ENCODE peak calls at places on chromosomes 3 and 15, in four cellular contexts. One of them, this sample, is unnamed.

GRCh38 chr3:4772171-4772804 is 206.9 kb upstream of the BHLHE40 start:
- DNase-seq in H1: no peak
- DNase-seq in neuronal stem cell: no peak
- DNase-seq in H9: no peak
- DNase-seq in this sample: peak

GRCh38 chr15:34914316-34914715 is 55.2 kb downstream of the AQR start:
- DNase-seq in H9: no peak
- DNase-seq in H1: no peak
- DNase-seq in neuronal stem cell: no peak
- DNase-seq in this sample: no peak

GRCh38 chr15:31216210-31216911 is 110.3 kb upstream of the KLF13 start:
- DNase-seq in H1: peak
- DNase-seq in H9: peak
- DNase-seq in neuronal stem cell: peak
- DNase-seq in this sample: no peak

GRCh38 chr3:179113903-179114302 is 34.3 kb upstream of the PIK3CA start:
- DNase-seq in neuronal stem cell: no peak
- DNase-seq in H9: no peak
- DNase-seq in H1: no peak
- DNase-seq in this sample: peak

GRCh38 chr3:61524933-61525332 is 36.4 kb upstream of the PTPRG start:
- DNase-seq in H9: no peak
- DNase-seq in neuronal stem cell: no peak
- DNase-seq in H1: no peak
- DNase-seq in this sample: no peak

GRCh38 chr3:107969994-107970896 is 120.6 kb downstream of the CD47 start:
- DNase-seq in H9: no peak
- DNase-seq in neuronal stem cell: no peak
- DNase-seq in H1: no peak
- DNase-seq in this sample: peak

GRCh38 chr15:74134387-74135027 is 4.1 kb downstream of the ISLR2 start:
- DNase-seq in H9: peak
- DNase-seq in H1: peak
- DNase-seq in neuronal stem cell: peak
- DNase-seq in this sample: peak

GRCh38 chr3:30141927-30142326 is 464.5 kb upstream of the TGFBR2 start:
- DNase-seq in H1: no peak
- DNase-seq in H9: no peak
- DNase-seq in neuronal stem cell: no peak
- DNase-seq in this sample: no peak

GRCh38 chr3:73719413-73719831 is 94.7 kb upstream of the PDZRN3 start:
- DNase-seq in H1: no peak
- DNase-seq in H9: no peak
- DNase-seq in neuronal stem cell: no peak
- DNase-seq in this sample: peak

GRCh38 chr3:81823086-81823485 is 61.6 kb upstream of the GBE1 start:
- DNase-seq in H1: no peak
- DNase-seq in neuronal stem cell: no peak
- DNase-seq in H9: no peak
- DNase-seq in this sample: no peak

GRCh38 chr3:188944108-188944507 is 227.7 kb upstream of the TPRG1 start:
- DNase-seq in H1: no peak
- DNase-seq in neuronal stem cell: no peak
- DNase-seq in H9: no peak
- DNase-seq in this sample: no peak

GRCh38 chr15:100959066-100960050 is 40.2 kb downstream of the LRRK1 start:
- DNase-seq in H9: no peak
- DNase-seq in H1: no peak
- DNase-seq in neuronal stem cell: no peak
- DNase-seq in this sample: no peak

GRCh38 chr3:52532838-52533622 is 627 bp downstream of the NT5DC2 start:
- DNase-seq in H1: peak
- DNase-seq in neuronal stem cell: peak
- DNase-seq in H9: peak
- DNase-seq in this sample: no peak

GRCh38 chr3:73029321-73029796 is 32.1 kb upstream of the EBLN2 start:
- DNase-seq in H9: no peak
- DNase-seq in neuronal stem cell: no peak
- DNase-seq in H1: no peak
- DNase-seq in this sample: peak

GRCh38 chr3:129596194-129597086 is 10.0 kb downstream of the PLXND1 start:
- DNase-seq in H1: no peak
- DNase-seq in neuronal stem cell: no peak
- DNase-seq in H9: peak
- DNase-seq in this sample: peak

GRCh38 chr3:129595544-129596193 is 10.8 kb downstream of the PLXND1 start:
- DNase-seq in H9: no peak
- DNase-seq in neuronal stem cell: no peak
- DNase-seq in H1: no peak
- DNase-seq in this sample: no peak

GRCh38 chr3:129593230-129593594 is 13.3 kb downstream of the PLXND1 start:
- DNase-seq in neuronal stem cell: no peak
- DNase-seq in H1: peak
- DNase-seq in H9: peak
- DNase-seq in this sample: no peak

GRCh38 chr3:129593595-129594339 is 12.7 kb downstream of the PLXND1 start:
- DNase-seq in H1: peak
- DNase-seq in H9: peak
- DNase-seq in neuronal stem cell: no peak
- DNase-seq in this sample: no peak

GRCh38 chr3:129594907-129595390 is 11.5 kb downstream of the PLXND1 start:
- DNase-seq in H9: no peak
- DNase-seq in H1: no peak
- DNase-seq in neuronal stem cell: no peak
- DNase-seq in this sample: no peak
- H4K91ac ChIP-seq in H9: no peak
- H4K91ac ChIP-seq in H1: peak
- H4K91ac ChIP-seq in neuronal stem cell: no peak
- H4K91ac ChIP-seq in this sample: peak

GRCh38 chr3:183697610-183698317 is at the start of gene YEATS2:
- DNase-seq in H1: peak
- DNase-seq in neuronal stem cell: peak
- DNase-seq in H9: peak
- DNase-seq in this sample: peak
- H4K91ac ChIP-seq in H1: peak
- H4K91ac ChIP-seq in neuronal stem cell: peak
- H4K91ac ChIP-seq in H9: no peak
- H4K91ac ChIP-seq in this sample: peak

GRCh38 chr3:47475029-47475569 is 642 bp downstream of the SCAP start:
- DNase-seq in neuronal stem cell: no peak
- DNase-seq in H9: no peak
- DNase-seq in H1: no peak
- DNase-seq in this sample: peak
- H4K91ac ChIP-seq in neuronal stem cell: no peak
- H4K91ac ChIP-seq in H9: no peak
- H4K91ac ChIP-seq in H1: no peak
- H4K91ac ChIP-seq in this sample: no peak

GRCh38 chr3:20320489-20320888 is 134.5 kb upstream of the SGO1 start:
- DNase-seq in H9: no peak
- DNase-seq in neuronal stem cell: no peak
- DNase-seq in H1: no peak
- DNase-seq in this sample: no peak

GRCh38 chr3:20323307-20323927 is 137.4 kb upstream of the SGO1 start:
- DNase-seq in H1: no peak
- DNase-seq in H9: no peak
- DNase-seq in neuronal stem cell: no peak
- DNase-seq in this sample: no peak

GRCh38 chr3:20324664-20325478 is 138.9 kb upstream of the SGO1 start:
- DNase-seq in H1: no peak
- DNase-seq in H9: no peak
- DNase-seq in neuronal stem cell: no peak
- DNase-seq in this sample: no peak

GRCh38 chr3:20322085-20322484 is 136.1 kb upstream of the SGO1 start:
- DNase-seq in neuronal stem cell: no peak
- DNase-seq in H9: no peak
- DNase-seq in H1: no peak
- DNase-seq in this sample: no peak

GRCh38 chr3:20321391-20322047 is 135.5 kb upstream of the SGO1 start:
- DNase-seq in neuronal stem cell: no peak
- DNase-seq in H9: no peak
- DNase-seq in H1: no peak
- DNase-seq in this sample: no peak
- H4K91ac ChIP-seq in neuronal stem cell: no peak
- H4K91ac ChIP-seq in H9: no peak
- H4K91ac ChIP-seq in H1: no peak
- H4K91ac ChIP-seq in this sample: no peak

This sample was measured in IMR-90.